ENCODE peak calls at places on chromosomes 2 and 18, in seven cellular contexts. P is OCI-LY7; X is IMR-90; U is GM23338; D is thoracic aorta; Q is left lung; E is CD8-positive, alpha-beta T cell. V is an unnamed sample.
A peak's percentile ranks its signal among the peaks of the same experiment; 100 is the strongest.

GRCh38 chr18:61556862-61557261 is 223.6 kb downstream of the CDH20 start:
- DNase-seq in P (no peak), X (no peak), U (no peak), D (no peak), Q (no peak), E (no peak), V (no peak)

GRCh38 chr2:189143930-189144329 is 35.6 kb downstream of the COL5A2 start:
- DNase-seq in P (no peak), X (peak; percentile 83), U (no peak), D (no peak), Q (no peak), E (no peak), V (no peak)

GRCh38 chr18:51537487-51537886 is 340.0 kb upstream of the MEX3C start:
- DNase-seq in P (peak; percentile 45), X (no peak), U (peak; percentile 74), D (no peak), Q (no peak), E (no peak), V (no peak)

GRCh38 chr2:206323486-206323885 is 49.0 kb downstream of the ZDBF2 start:
- DNase-seq in P (no peak), X (no peak), U (peak; percentile 75), D (no peak), Q (no peak), E (no peak), V (no peak)

GRCh38 chr18:58898427-58898826 is 33.8 kb downstream of the ZNF532 start:
- DNase-seq in P (no peak), X (no peak), U (no peak), D (no peak), Q (no peak), E (no peak), V (no peak)

GRCh38 chr18:79877163-79878091 is 74.0 kb downstream of the SLC66A2 start:
- DNase-seq in P (no peak), X (no peak), U (no peak), D (no peak), Q (no peak), E (no peak), V (peak; percentile 11)

GRCh38 chr2:121644715-121645114 is 4.5 kb downstream of the CLASP1 start:
- DNase-seq in P (no peak), X (no peak), U (no peak), D (no peak), Q (no peak), E (no peak), V (no peak)

GRCh38 chr2:237564526-237565131 is 1.7 kb upstream of the PRLH start:
- DNase-seq in P (no peak), X (no peak), U (no peak), D (no peak), Q (no peak), E (no peak), V (no peak)

GRCh38 chr2:223954401-223954800 is 2.9 kb upstream of the MRPL44 start:
- DNase-seq in P (no peak), X (peak; percentile 94), U (no peak), D (no peak), Q (no peak), E (no peak), V (no peak)

GRCh38 chr2:46187112-46187618 is 110.0 kb upstream of the EPAS1 start:
- DNase-seq in P (no peak), X (peak; percentile 71), U (no peak), D (no peak), Q (no peak), E (no peak), V (no peak)

GRCh38 chr2:239968717-239969116 is 56.4 kb downstream of the NDUFA10 start:
- DNase-seq in P (no peak), X (no peak), U (no peak), D (no peak), Q (no peak), E (no peak), V (no peak)

GRCh38 chr2:146978891-146979555 is 865.8 kb upstream of the ACVR2A start:
- DNase-seq in P (no peak), X (no peak), U (peak; percentile 13), D (no peak), Q (no peak), E (no peak), V (no peak)

GRCh38 chr2:43075054-43075593 is 151.3 kb downstream of the ZFP36L2 start:
- DNase-seq in P (no peak), X (peak; percentile 99), U (no peak), D (peak; percentile 72), Q (peak; percentile 72), E (no peak), V (peak; percentile 80)

GRCh38 chr2:45895477-45895876 is 244.0 kb downstream of the PRKCE start:
- DNase-seq in P (no peak), X (peak; percentile 83), U (no peak), D (no peak), Q (no peak), E (no peak), V (no peak)

GRCh38 chr2:3476386-3477033 is 42.8 kb downstream of the ADI1 start:
- DNase-seq in P (no peak), X (peak; percentile 59), U (no peak), D (no peak), Q (no peak), E (no peak), V (no peak)

GRCh38 chr2:154425999-154426398 is 272.5 kb upstream of the KCNJ3 start:
- DNase-seq in P (no peak), X (no peak), U (no peak), D (no peak), Q (no peak), E (no peak), V (no peak)

GRCh38 chr2:201137505-201138400 is 21.8 kb downstream of the CFLAR start:
- DNase-seq in P (no peak), X (no peak), U (no peak), D (no peak), Q (no peak), E (no peak), V (no peak)
- H3K4me1 ChIP-seq in P (peaks cover under 1% of the 10 kb centered on the region), X (no peaks in the 10 kb centered on the region), U (peaks cover 12% of the 10 kb centered on the region), D (peaks cover 14% of the 10 kb centered on the region), Q (peaks cover 84% of the 10 kb centered on the region), E (peaks cover 6% of the 10 kb centered on the region), V (peaks cover under 1% of the 10 kb centered on the region)

GRCh38 chr2:139645617-139646016 is 865.4 kb upstream of the NXPH2 start:
- DNase-seq in P (no peak), X (no peak), U (no peak), D (no peak), Q (no peak), E (no peak), V (no peak)
- H3K36me3 ChIP-seq in P (no peaks in the 10 kb centered on the region), X (no peaks in the 10 kb centered on the region), U (no peaks in the 10 kb centered on the region), D (no peaks in the 10 kb centered on the region), Q (no peaks in the 10 kb centered on the region), E (no peaks in the 10 kb centered on the region), V (no peaks in the 10 kb centered on the region)

DNA sequence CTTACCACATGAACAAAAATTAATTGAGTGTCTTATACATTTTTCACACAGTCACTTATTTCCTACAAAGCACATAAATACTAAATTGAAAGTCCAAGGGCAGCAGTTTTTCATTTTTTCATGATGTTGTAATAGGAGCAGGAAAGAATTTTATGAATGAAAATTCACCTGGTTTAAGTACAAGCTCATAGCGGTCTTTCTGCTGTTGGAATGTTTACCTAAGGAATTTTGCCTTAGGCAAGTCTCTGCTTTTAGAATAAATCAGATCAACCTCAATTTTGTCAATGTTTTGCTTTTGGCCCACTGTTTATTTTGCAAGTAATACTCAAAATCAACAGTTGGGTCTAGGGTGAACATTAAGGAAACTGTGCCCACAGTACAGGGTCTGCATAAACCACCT is 40.0 kb downstream of the ETAA1 start:
- DNase-seq in P (no peak), X (peak; percentile 12), U (peak; percentile 6), D (no peak), Q (no peak), E (no peak), V (no peak)
- H3K27ac ChIP-seq in P (no peak overlapping the region), X (no peak overlapping the region), U (no peak overlapping the region), D (no peak overlapping the region), Q (no peak overlapping the region), E (no peak overlapping the region), V (no peak overlapping the region)

GRCh38 chr18:13450289-13451207 is 232.0 kb downstream of the LDLRAD4 start:
- DNase-seq in P (peak; percentile 11), X (no peak), U (no peak), D (no peak), Q (no peak), E (no peak), V (no peak)
- H3K4me1 ChIP-seq in P (peaks cover 15% of the 10 kb centered on the region), X (no peaks in the 10 kb centered on the region), U (peaks cover 19% of the 10 kb centered on the region), D (peaks cover 68% of the 10 kb centered on the region), Q (peaks cover 24% of the 10 kb centered on the region), E (peaks cover 8% of the 10 kb centered on the region), V (no peaks in the 10 kb centered on the region)

DNA sequence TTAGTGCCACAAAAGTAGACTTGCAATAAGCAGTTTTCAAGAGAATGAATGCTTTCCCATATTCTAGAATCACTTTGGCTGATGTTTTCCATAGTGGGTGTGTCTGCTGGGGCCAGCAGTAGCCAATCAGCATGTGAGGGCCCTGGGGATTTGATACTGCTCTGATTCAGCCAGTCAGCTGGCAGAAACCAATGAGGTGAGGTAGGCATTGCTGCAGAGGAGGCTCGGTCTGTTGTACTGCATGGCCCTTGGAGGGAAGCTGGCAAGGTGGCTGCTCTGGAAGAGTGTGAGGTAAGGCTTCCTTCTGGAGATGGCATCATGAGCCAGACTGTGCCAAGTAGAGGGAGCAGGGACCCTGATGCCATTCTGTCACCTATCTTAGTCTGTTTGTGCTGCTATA is 22.7 kb downstream of the TMEM87B start:
- DNase-seq in P (no peak), X (no peak), U (peak; percentile 27), D (no peak), Q (no peak), E (no peak), V (no peak)
- H3K36me3 ChIP-seq in P (peaks cover 86% of the 10 kb centered on the region), X (peaks cover 18% of the 10 kb centered on the region), U (no peaks in the 10 kb centered on the region), D (peaks cover 18% of the 10 kb centered on the region), Q (peaks cover 70% of the 10 kb centered on the region), E (peaks cover 19% of the 10 kb centered on the region), V (peaks cover 71% of the 10 kb centered on the region)

GRCh38 chr2:34549710-34550345 is 950.7 kb upstream of the FAM98A start:
- DNase-seq in P (no peak), X (no peak), U (no peak), D (no peak), Q (no peak), E (no peak), V (no peak)
- H3K27ac ChIP-seq in P (no peak overlapping the region), X (no peak overlapping the region), U (no peak overlapping the region), D (no peak overlapping the region), Q (no peak overlapping the region), E (no peak overlapping the region), V (no peak overlapping the region)

DNA sequence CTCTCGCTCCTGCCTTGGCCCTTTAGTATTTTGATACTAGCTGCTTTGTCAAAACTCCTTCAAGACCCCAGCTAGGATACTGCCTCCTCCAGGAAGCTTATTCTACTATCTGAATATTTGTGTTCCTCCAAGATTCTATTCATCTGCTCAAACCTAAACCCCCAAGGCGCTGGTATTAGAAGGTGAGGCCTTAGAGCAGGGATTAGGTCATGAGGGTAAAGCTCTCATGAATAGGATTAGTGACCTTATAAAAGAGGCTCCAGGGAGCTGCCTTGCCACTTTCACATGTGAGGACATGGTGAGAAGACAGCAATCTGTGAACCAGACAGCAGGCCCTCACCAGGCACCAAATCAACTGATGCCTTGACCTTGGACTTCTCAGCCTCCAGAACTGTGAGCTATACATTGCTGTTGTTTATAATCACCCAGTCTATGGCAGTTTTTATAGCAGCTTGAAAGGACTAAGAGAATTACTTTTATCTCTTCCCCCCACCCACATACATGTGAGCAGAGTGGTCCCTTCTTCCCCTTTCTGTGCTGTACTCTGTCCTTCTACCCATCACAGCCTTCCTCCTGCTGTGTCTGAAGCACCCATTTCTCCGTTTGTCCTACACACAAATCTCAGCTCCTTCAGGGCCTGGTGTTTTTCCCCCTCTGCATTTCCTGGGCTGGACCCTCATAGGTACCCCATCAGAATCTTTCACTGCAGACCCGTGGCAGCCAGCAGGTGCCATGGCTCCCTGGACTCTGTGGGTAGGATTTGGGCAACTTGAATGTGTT is 54.5 kb downstream of the HS1BP3 start:
- DNase-seq in P (peak; percentile 13), X (no peak), U (no peak), D (no peak), Q (peak; percentile 16), E (no peak), V (peak; percentile 10)
- H3K4me1 ChIP-seq in P (peaks cover 36% of the 10 kb centered on the region), X (peaks cover 30% of the 10 kb centered on the region), U (no peaks in the 10 kb centered on the region), D (peaks cover 77% of the 10 kb centered on the region), Q (peaks cover 75% of the 10 kb centered on the region), E (no peaks in the 10 kb centered on the region), V (peaks cover 77% of the 10 kb centered on the region)

V was measured in tibial nerve.